ENCODE peak calls at places on chromosomes 3 and 15, in seven cellular contexts. N is ovary, Z is breast epithelium, G is prostate gland, Q is lower leg skin, O is body of pancreas, X is erythroblast. J is an unnamed sample.

GRCh38 chr15:36601497-36601932 is 22.1 kb downstream of the CDIN1 start:
- DNase-seq in N (peak), Z (no peak), G (no peak), Q (peak), O (no peak), X (no peak), J (no peak)

GRCh38 chr3:149555941-149556340 is 81.4 kb downstream of the TM4SF4 start:
- DNase-seq in N (no peak), Z (no peak), G (no peak), Q (no peak), O (no peak), X (no peak), J (no peak)

GRCh38 chr3:73292241-73292640 is 230.8 kb downstream of the EBLN2 start:
- DNase-seq in N (no peak), Z (no peak), G (no peak), Q (no peak), O (no peak), X (no peak), J (no peak)

GRCh38 chr3:188526057-188526456 is 372.1 kb downstream of the LPP start:
- DNase-seq in N (peak), Z (no peak), G (no peak), Q (no peak), O (no peak), X (no peak), J (no peak)

GRCh38 chr3:104768886-104769285 is 597.8 kb upstream of the ALCAM start:
- DNase-seq in N (no peak), Z (no peak), G (no peak), Q (no peak), O (no peak), X (no peak), J (no peak)

GRCh38 chr3:15512173-15512572 is 9.3 kb downstream of the COLQ start:
- DNase-seq in N (peak), Z (no peak), G (no peak), Q (no peak), O (peak), X (no peak), J (no peak)

GRCh38 chr3:2172561-2173171 is 74.0 kb downstream of the CNTN4 start:
- DNase-seq in N (no peak), Z (no peak), G (no peak), Q (no peak), O (no peak), X (no peak), J (no peak)

GRCh38 chr3:105440113-105440512 is 73.4 kb downstream of the ALCAM start:
- DNase-seq in N (no peak), Z (no peak), G (no peak), Q (no peak), O (no peak), X (no peak), J (no peak)

GRCh38 chr3:187520027-187520945 is 149.9 kb downstream of the SST start:
- DNase-seq in N (peak), Z (peak), G (no peak), Q (no peak), O (peak), X (no peak), J (no peak)

GRCh38 chr15:69490356-69491050 is 37.9 kb downstream of the RPLP1 start:
- DNase-seq in N (no peak), Z (no peak), G (no peak), Q (no peak), O (no peak), X (no peak), J (no peak)

GRCh38 chr3:193946945-193947344 is 189.0 kb upstream of the HES1 start:
- DNase-seq in N (no peak), Z (no peak), G (no peak), Q (no peak), O (no peak), X (no peak), J (no peak)

GRCh38 chr3:50525987-50526386 is 22.6 kb upstream of the CACNA2D2 start:
- DNase-seq in N (no peak), Z (no peak), G (no peak), Q (peak), O (peak), X (peak), J (peak)

GRCh38 chr15:31080618-31081017 is 20.9 kb downstream of the TRPM1 start:
- DNase-seq in N (peak), Z (no peak), G (no peak), Q (no peak), O (peak), X (peak), J (no peak)

GRCh38 chr3:1499694-1500093 is 406.9 kb downstream of the CNTN6 start:
- DNase-seq in N (no peak), Z (no peak), G (no peak), Q (no peak), O (no peak), X (no peak), J (no peak)

GRCh38 chr15:66802087-66803001 is 100.3 kb downstream of the SMAD6 start:
- DNase-seq in N (no peak), Z (peak), G (no peak), Q (no peak), O (no peak), X (no peak), J (no peak)
- TF ChIP-seq POLR2A in N (no peak), Z (no peak), G (no peak), Q (no peak), O (no peak), X (no peak), J (no peak)

GRCh38 chr3:156814295-156814694 is 11.9 kb upstream of the LEKR1 start:
- DNase-seq in N (no peak), Z (no peak), G (no peak), Q (no peak), O (no peak), X (no peak), J (no peak)

GRCh38 chr3:156818890-156819289 is 7.3 kb upstream of the LEKR1 start:
- DNase-seq in N (no peak), Z (no peak), G (no peak), Q (no peak), O (no peak), X (no peak), J (no peak)

GRCh38 chr3:156816091-156816793 is 9.9 kb upstream of the LEKR1 start:
- DNase-seq in N (peak), Z (no peak), G (no peak), Q (no peak), O (peak), X (peak), J (no peak)

GRCh38 chr3:156817931-156818765 is 8.0 kb upstream of the LEKR1 start:
- DNase-seq in N (no peak), Z (no peak), G (no peak), Q (no peak), O (no peak), X (no peak), J (no peak)

GRCh38 chr3:156816794-156817741 is 9.1 kb upstream of the LEKR1 start:
- DNase-seq in N (peak), Z (peak), G (peak), Q (peak), O (peak), X (peak), J (peak)
- TF ChIP-seq POLR2A in N (no peak), Z (no peak), G (no peak), Q (no peak), O (peak), X (peak), J (peak)

GRCh38 chr3:126488205-126488604 is 12.5 kb upstream of the ZXDC start:
- DNase-seq in N (no peak), Z (no peak), G (no peak), Q (no peak), O (no peak), X (no peak), J (no peak)
- TF ChIP-seq POLR2A in N (no peak), Z (no peak), G (no peak), Q (no peak), O (no peak), X (no peak), J (no peak)

DNA sequence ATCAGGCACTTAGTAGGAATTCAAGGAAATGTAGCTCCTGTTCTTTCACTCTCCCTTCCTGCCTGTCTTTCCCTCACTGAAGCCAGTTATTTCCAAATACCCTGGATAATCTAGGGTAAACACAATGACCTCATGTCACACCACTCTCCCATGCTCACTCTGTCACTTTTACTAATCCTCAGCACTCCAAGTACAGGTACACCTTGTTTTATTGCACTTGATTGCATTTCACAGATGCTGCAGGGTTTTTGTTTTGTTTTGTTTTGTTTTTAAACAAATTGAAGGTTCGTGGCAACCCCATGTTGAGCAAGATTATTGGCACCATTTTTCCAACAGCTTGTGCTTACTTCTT is 40.8 kb downstream of the PPM1L start:
- DNase-seq in N (no peak), Z (no peak), G (peak), Q (peak), O (peak), X (no peak), J (no peak)
- TF ChIP-seq POLR2A in N (no peak), Z (no peak), G (no peak), Q (no peak), O (peak), X (no peak), J (no peak)

DNA sequence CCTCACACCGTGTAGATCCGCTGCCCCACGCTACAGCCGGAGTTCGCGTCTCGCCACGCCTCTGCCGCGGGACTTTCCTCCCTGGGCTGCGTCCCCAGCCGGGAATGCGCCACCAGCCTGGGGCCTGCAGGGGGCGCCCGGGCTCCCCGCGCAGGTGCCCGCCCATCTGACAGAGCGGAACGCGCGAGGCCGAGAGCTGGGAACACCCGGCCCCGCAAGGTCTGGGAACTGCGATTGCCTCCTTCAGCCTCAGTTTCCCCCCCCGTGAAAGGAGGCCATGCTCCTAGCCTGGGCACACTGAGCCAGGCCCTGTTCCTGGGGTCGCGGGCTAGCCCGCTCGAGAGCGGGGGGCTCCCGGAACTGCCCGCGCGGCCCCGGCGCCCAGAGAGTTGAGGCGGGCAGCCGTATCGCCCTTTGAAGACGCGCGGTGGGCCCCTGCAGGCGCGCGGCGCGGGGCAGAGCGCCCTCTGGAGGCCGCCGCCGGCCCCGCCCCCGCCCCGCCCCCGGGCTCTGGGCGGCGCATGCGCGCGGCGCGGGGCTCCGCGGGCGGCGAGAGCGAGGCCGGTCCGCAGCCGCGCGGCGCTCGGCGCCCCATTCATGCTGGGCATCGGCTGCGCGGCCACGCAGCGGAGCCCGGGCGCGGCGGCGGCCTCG is at the start of gene PLXNA1:
- DNase-seq in N (peak), Z (no peak), G (peak), Q (peak), O (peak), X (peak), J (peak)
- TF ChIP-seq POLR2A in N (no peak), Z (no peak), G (no peak), Q (no peak), O (peak), X (no peak), J (no peak)

DNA sequence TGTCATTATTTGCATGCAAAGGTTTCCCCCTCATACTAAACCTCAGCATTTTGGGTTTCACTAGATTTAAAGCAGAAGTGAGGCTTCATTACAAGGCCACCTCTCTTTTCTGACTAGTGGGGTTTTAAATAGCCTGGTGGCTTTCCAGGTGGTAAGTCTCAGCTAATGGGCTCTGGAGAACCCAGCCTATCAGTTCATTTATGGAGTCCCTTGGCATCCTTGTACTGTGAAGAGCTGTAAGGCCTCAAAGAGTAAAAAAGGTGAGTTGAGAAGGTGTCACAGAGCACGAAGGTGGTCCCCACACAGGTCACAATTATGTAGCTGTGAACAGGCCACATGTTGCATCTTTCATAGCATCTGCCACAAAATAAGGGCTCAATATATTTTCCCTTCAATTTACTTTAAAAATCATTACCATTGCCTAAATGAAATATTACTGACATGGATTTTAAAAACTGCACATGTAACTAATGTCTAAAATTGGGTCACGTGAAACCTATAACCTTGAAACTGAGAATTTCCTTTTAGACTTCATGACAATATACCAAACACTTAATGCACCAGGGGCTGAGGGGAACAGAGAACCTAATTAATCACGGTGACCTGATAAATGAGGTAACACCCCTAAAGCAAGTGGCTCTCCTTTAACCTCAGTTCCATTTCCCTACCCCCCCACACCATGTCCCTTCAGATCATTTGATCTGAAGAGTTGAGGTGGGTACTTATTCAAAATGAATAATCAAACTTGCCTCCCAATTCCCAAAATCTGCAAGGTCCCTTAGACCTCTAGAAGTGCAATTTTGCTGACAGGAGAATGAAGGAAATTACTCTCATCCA is 1.3 kb downstream of the NGLY1 start:
- DNase-seq in N (no peak), Z (no peak), G (no peak), Q (no peak), O (no peak), X (peak), J (peak)
- TF ChIP-seq POLR2A in N (no peak), Z (no peak), G (no peak), Q (no peak), O (no peak), X (no peak), J (peak)

GRCh38 chr15:48975713-48976419 is 12.1 kb upstream of the SHC4 start:
- DNase-seq in N (peak), Z (peak), G (peak), Q (peak), O (peak), X (peak), J (peak)
- TF ChIP-seq POLR2A in N (no peak), Z (no peak), G (no peak), Q (no peak), O (no peak), X (no peak), J (no peak)

GRCh38 chr3:45273681-45274515 is 47.8 kb upstream of the TMEM158 start:
- DNase-seq in N (no peak), Z (no peak), G (no peak), Q (no peak), O (peak), X (peak), J (no peak)
- TF ChIP-seq POLR2A in N (no peak), Z (no peak), G (no peak), Q (no peak), O (no peak), X (no peak), J (no peak)

DNA sequence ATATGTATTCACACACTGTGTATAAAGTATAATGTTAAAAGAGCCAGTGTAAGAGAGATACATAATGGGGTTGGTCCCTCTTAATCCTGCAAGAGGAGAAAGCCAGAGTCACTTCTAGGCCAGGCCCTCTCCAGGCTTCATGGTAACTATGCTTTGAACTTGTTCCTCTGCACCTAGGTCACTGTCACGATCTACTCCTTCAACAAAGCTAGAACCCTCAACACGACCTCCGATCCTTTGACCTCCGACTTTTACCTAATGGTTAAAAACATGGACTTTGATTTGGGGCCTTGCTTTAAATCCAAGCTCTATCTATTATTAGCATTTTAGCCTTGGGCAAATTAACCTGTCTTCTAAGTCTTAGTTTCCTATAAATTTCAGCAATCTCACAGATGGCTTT is 153.9 kb upstream of the NR2E3 start:
- DNase-seq in N (no peak), Z (no peak), G (no peak), Q (no peak), O (no peak), X (no peak), J (no peak)
- TF ChIP-seq POLR2A in N (no peak), Z (no peak), G (no peak), Q (no peak), O (no peak), X (no peak), J (no peak)

GRCh38 chr15:77419050-77419835 is 661 bp downstream of the PEAK1 start:
- DNase-seq in N (peak), Z (peak), G (peak), Q (no peak), O (peak), X (peak), J (peak)
- TF ChIP-seq POLR2A in N (no peak), Z (no peak), G (no peak), Q (no peak), O (no peak), X (no peak), J (no peak)